ENCODE peak calls at places on chromosomes 4 and X, in four cellular contexts. One of them, this sample, is unnamed. For H3K4me1, the result is how much of the 10 kb centered on the place peaks cover.

GRCh38 chr4:52657630-52658501 is 1.2 kb downstream of the USP46 start:
- DNase-seq in GM23248: peak
- DNase-seq in HCT116: peak
- DNase-seq in neural progenitor cell: peak
- DNase-seq in this sample: peak

GRCh38 chr4:173917255-173917960 is 366.1 kb downstream of the FBXO8 start:
- DNase-seq in GM23248: peak
- DNase-seq in HCT116: no peak
- DNase-seq in neural progenitor cell: no peak
- DNase-seq in this sample: no peak

GRCh38 chrX:100864967-100865366 is 9.2 kb downstream of the NOX1 start:
- DNase-seq in GM23248: peak
- DNase-seq in neural progenitor cell: no peak
- DNase-seq in HCT116: no peak
- DNase-seq in this sample: peak

GRCh38 chr4:167238226-167238625 is 3.9 kb upstream of the SPOCK3 start:
- DNase-seq in HCT116: no peak
- DNase-seq in GM23248: no peak
- DNase-seq in neural progenitor cell: no peak
- DNase-seq in this sample: no peak

GRCh38 chr4:105572296-105572695 is 19.9 kb downstream of the ARHGEF38 start:
- DNase-seq in neural progenitor cell: no peak
- DNase-seq in HCT116: no peak
- DNase-seq in GM23248: no peak
- DNase-seq in this sample: no peak

GRCh38 chrX:44954562-44954961 is 81.6 kb downstream of the KDM6A start:
- DNase-seq in HCT116: no peak
- DNase-seq in GM23248: no peak
- DNase-seq in neural progenitor cell: no peak
- DNase-seq in this sample: peak

GRCh38 chr4:139563515-139563914 is 7.5 kb upstream of the SETD7 start:
- DNase-seq in HCT116: no peak
- DNase-seq in neural progenitor cell: no peak
- DNase-seq in GM23248: no peak
- DNase-seq in this sample: no peak

GRCh38 chr4:10762541-10762940 is 78.0 kb upstream of the CLNK start:
- DNase-seq in HCT116: no peak
- DNase-seq in GM23248: peak
- DNase-seq in neural progenitor cell: peak
- DNase-seq in this sample: peak

GRCh38 chr4:184361443-184361842 is 112.9 kb downstream of the IRF2 start:
- DNase-seq in neural progenitor cell: no peak
- DNase-seq in GM23248: peak
- DNase-seq in HCT116: no peak
- DNase-seq in this sample: no peak

GRCh38 chrX:120549483-120550452 is 11.0 kb downstream of the CUL4B start:
- DNase-seq in GM23248: peak
- DNase-seq in neural progenitor cell: no peak
- DNase-seq in HCT116: peak
- DNase-seq in this sample: peak

GRCh38 chr4:6920174-6920573 is 10.5 kb downstream of the TBC1D14 start:
- DNase-seq in neural progenitor cell: no peak
- DNase-seq in HCT116: no peak
- DNase-seq in GM23248: no peak
- DNase-seq in this sample: no peak

GRCh38 chr4:8295471-8295870 is 25.9 kb downstream of the HTRA3 start:
- DNase-seq in HCT116: no peak
- DNase-seq in GM23248: no peak
- DNase-seq in neural progenitor cell: no peak
- DNase-seq in this sample: no peak

GRCh38 chrX:130395341-130395740 is 6.4 kb upstream of the RBMX2 start:
- DNase-seq in neural progenitor cell: no peak
- DNase-seq in HCT116: no peak
- DNase-seq in GM23248: no peak
- DNase-seq in this sample: no peak

GRCh38 chr4:142781114-142781513 is 65.0 kb downstream of the INPP4B start:
- DNase-seq in GM23248: no peak
- DNase-seq in HCT116: peak
- DNase-seq in neural progenitor cell: no peak
- DNase-seq in this sample: peak

GRCh38 chr4:7199771-7200441 is 7.6 kb downstream of the SORCS2 start:
- DNase-seq in neural progenitor cell: no peak
- DNase-seq in GM23248: no peak
- DNase-seq in HCT116: no peak
- DNase-seq in this sample: no peak

GRCh38 chrX:110116066-110116465 is 113.2 kb downstream of the TMEM164 start:
- DNase-seq in HCT116: no peak
- DNase-seq in neural progenitor cell: no peak
- DNase-seq in GM23248: no peak
- DNase-seq in this sample: no peak

GRCh38 chr4:1872918-1873269 is 1.7 kb downstream of the NSD2 start:
- DNase-seq in GM23248: peak
- DNase-seq in HCT116: no peak
- DNase-seq in neural progenitor cell: no peak
- DNase-seq in this sample: peak

GRCh38 chr4:15244354-15244753 is 183.5 kb upstream of the C1QTNF7 start:
- DNase-seq in GM23248: peak
- DNase-seq in neural progenitor cell: no peak
- DNase-seq in HCT116: no peak
- DNase-seq in this sample: peak

GRCh38 chrX:55206152-55206941 is 13.8 kb upstream of the PAGE5 start:
- DNase-seq in neural progenitor cell: no peak
- DNase-seq in GM23248: no peak
- DNase-seq in HCT116: no peak
- DNase-seq in this sample: peak

GRCh38 chrX:34126011-34126410 is 6.1 kb downstream of the FAM47A start:
- DNase-seq in HCT116: no peak
- DNase-seq in neural progenitor cell: no peak
- DNase-seq in GM23248: no peak
- DNase-seq in this sample: no peak

GRCh38 chr4:123230061-123230460 is 166.5 kb upstream of the SPRY1 start:
- DNase-seq in GM23248: no peak
- DNase-seq in neural progenitor cell: no peak
- DNase-seq in HCT116: no peak
- DNase-seq in this sample: no peak

GRCh38 chr4:40562208-40562607 is 67.5 kb downstream of the RBM47 start:
- DNase-seq in neural progenitor cell: no peak
- DNase-seq in HCT116: no peak
- DNase-seq in GM23248: no peak
- DNase-seq in this sample: no peak

GRCh38 chrX:9420513-9420912 is 44.3 kb upstream of the TBL1X start:
- DNase-seq in GM23248: no peak
- DNase-seq in neural progenitor cell: no peak
- DNase-seq in HCT116: no peak
- DNase-seq in this sample: no peak

GRCh38 chr4:90189128-90189527 is 61.9 kb downstream of the CCSER1 start:
- DNase-seq in GM23248: no peak
- DNase-seq in neural progenitor cell: no peak
- DNase-seq in HCT116: no peak
- DNase-seq in this sample: no peak

GRCh38 chr4:988726-989721 is 2.2 kb downstream of the IDUA start:
- DNase-seq in GM23248: no peak
- DNase-seq in HCT116: no peak
- DNase-seq in neural progenitor cell: no peak
- DNase-seq in this sample: no peak

GRCh38 chr4:37917388-37917787 is 26.5 kb downstream of the TBC1D1 start:
- DNase-seq in neural progenitor cell: no peak
- DNase-seq in HCT116: no peak
- DNase-seq in GM23248: no peak
- DNase-seq in this sample: no peak

GRCh38 chrX:153778151-153778551 is 2.7 kb upstream of the SRPK3 start:
- DNase-seq in neural progenitor cell: no peak
- DNase-seq in HCT116: no peak
- DNase-seq in GM23248: no peak
- DNase-seq in this sample: no peak

GRCh38 chrX:19824603-19825002 is 62.8 kb downstream of the SH3KBP1 start:
- DNase-seq in GM23248: peak
- DNase-seq in HCT116: no peak
- DNase-seq in neural progenitor cell: no peak
- DNase-seq in this sample: no peak

GRCh38 chr4:141853091-141853734 is 216.8 kb downstream of the IL15 start:
- DNase-seq in GM23248: no peak
- DNase-seq in HCT116: no peak
- DNase-seq in neural progenitor cell: no peak
- DNase-seq in this sample: peak

GRCh38 chr4:159723341-159724048 is 620.6 kb downstream of the RAPGEF2 start:
- DNase-seq in HCT116: no peak
- DNase-seq in GM23248: no peak
- DNase-seq in neural progenitor cell: no peak
- DNase-seq in this sample: peak

GRCh38 chrX:78923198-78924015 is 21.8 kb upstream of the P2RY10 start:
- DNase-seq in HCT116: no peak
- DNase-seq in neural progenitor cell: no peak
- DNase-seq in GM23248: no peak
- DNase-seq in this sample: peak

GRCh38 chr4:141416219-141416618 is 195.5 kb downstream of the ZNF330 start:
- DNase-seq in HCT116: no peak
- DNase-seq in GM23248: peak
- DNase-seq in neural progenitor cell: no peak
- DNase-seq in this sample: no peak

GRCh38 chr4:170391066-170391754 is 301.5 kb upstream of the AADAT start:
- DNase-seq in HCT116: no peak
- DNase-seq in neural progenitor cell: peak
- DNase-seq in GM23248: peak
- DNase-seq in this sample: peak

GRCh38 chrX:136867518-136867917 is 13.0 kb downstream of the RBMX start:
- DNase-seq in GM23248: peak
- DNase-seq in neural progenitor cell: no peak
- DNase-seq in HCT116: no peak
- DNase-seq in this sample: no peak

GRCh38 chr4:7828926-7829325 is 110.7 kb downstream of the AFAP1 start:
- DNase-seq in neural progenitor cell: no peak
- DNase-seq in GM23248: peak
- DNase-seq in HCT116: no peak
- DNase-seq in this sample: no peak

GRCh38 chr4:87901426-87901825 is 68.7 kb downstream of the MEPE start:
- DNase-seq in GM23248: peak
- DNase-seq in neural progenitor cell: no peak
- DNase-seq in HCT116: no peak
- DNase-seq in this sample: no peak

GRCh38 chr4:152937535-152938236 is 1.6 kb downstream of the FHDC1 start:
- DNase-seq in neural progenitor cell: peak
- DNase-seq in HCT116: no peak
- DNase-seq in GM23248: peak
- DNase-seq in this sample: no peak

DNA sequence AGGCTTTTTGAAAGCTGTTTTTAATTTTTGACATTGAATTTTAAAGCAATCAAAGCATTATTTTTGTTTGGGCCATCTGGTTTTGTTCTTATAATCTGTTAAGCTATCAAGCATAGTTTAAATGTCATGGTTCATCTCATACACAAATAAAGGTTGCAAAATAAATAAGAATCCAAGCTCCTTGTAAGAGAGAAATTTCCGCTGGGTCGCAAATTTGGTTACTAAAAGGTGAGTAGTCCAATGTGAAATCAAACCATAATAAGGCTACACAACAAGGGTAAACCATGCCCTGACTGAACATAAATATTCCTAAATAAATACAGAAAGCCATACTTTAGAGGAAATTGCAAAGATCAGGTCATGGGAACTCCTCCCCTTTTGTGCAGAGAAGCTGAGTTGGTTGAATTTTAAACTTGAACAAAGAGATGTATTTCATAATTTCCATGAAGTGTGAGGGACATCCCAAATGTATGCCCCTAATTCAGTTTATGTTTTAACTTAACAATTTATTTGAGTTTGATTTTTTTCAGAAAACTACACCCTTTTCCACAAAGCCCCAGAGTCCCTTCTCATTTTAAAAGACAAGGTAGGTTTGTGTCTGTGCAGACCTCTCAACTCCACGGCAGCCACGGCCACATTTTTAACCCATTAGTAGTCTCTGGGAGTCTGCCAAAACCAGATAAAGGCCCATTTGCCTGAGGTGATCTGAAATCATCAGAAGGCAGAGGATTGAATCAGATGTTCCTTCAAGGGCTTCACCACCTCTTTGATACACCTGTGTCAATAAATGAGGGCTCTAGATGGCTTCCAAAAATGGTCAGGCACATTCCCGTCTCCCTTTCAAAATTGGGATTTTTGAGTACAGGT is 85.2 kb downstream of the PLAC1 start:
- DNase-seq in HCT116: peak
- DNase-seq in GM23248: no peak
- DNase-seq in neural progenitor cell: no peak
- DNase-seq in this sample: peak
- H3K4me1 ChIP-seq in HCT116: under half
- H3K4me1 ChIP-seq in GM23248: under half
- H3K4me1 ChIP-seq in neural progenitor cell: under half
- H3K4me1 ChIP-seq in this sample: half or more

GRCh38 chr4:172845281-172845680 is 323.3 kb upstream of the GALNT7 start:
- DNase-seq in HCT116: no peak
- DNase-seq in GM23248: no peak
- DNase-seq in neural progenitor cell: no peak
- DNase-seq in this sample: no peak

GRCh38 chr4:172838943-172839342 is 329.7 kb upstream of the GALNT7 start:
- DNase-seq in HCT116: no peak
- DNase-seq in GM23248: no peak
- DNase-seq in neural progenitor cell: no peak
- DNase-seq in this sample: no peak

GRCh38 chr4:172842759-172843158 is 325.9 kb upstream of the GALNT7 start:
- DNase-seq in neural progenitor cell: peak
- DNase-seq in GM23248: no peak
- DNase-seq in HCT116: no peak
- DNase-seq in this sample: no peak

GRCh38 chr4:172844556-172844955 is 324.1 kb upstream of the GALNT7 start:
- DNase-seq in GM23248: no peak
- DNase-seq in neural progenitor cell: no peak
- DNase-seq in HCT116: no peak
- DNase-seq in this sample: no peak

GRCh38 chr4:172843273-172843672 is 325.3 kb upstream of the GALNT7 start:
- DNase-seq in HCT116: no peak
- DNase-seq in GM23248: no peak
- DNase-seq in neural progenitor cell: peak
- DNase-seq in this sample: no peak
- H3K4me2 ChIP-seq in HCT116: no peak
- H3K4me2 ChIP-seq in GM23248: no peak
- H3K4me2 ChIP-seq in neural progenitor cell: peak
- H3K4me2 ChIP-seq in this sample: no peak

DNA sequence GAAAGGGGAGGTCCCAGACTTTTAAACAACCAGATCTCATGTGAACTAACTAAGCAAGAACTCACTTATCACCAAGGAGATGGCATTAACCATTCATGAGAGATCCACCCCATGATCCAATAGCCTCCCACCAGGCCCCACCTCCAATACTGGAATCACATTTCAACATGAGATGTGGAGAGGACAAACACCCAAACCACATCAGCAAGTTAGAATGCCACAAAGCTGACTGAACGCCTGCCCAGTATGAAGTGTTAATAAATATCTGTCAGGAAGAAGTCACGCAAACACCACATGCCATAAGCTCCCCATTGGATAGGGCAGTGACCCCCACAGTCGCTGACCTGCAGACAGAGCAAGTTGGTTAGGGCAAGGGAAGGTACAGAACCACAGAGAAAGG is 14.3 kb downstream of the SLC10A6 start:
- DNase-seq in HCT116: no peak
- DNase-seq in neural progenitor cell: no peak
- DNase-seq in GM23248: peak
- DNase-seq in this sample: no peak
- TF ChIP-seq EZH2phosphoT487 in HCT116: no peak
- TF ChIP-seq EZH2phosphoT487 in neural progenitor cell: no peak
- TF ChIP-seq EZH2phosphoT487 in GM23248: no peak
- TF ChIP-seq EZH2phosphoT487 in this sample: no peak

GRCh38 chr4:76197971-76198410 is 15.6 kb downstream of the SCARB2 start:
- DNase-seq in neural progenitor cell: peak
- DNase-seq in GM23248: peak
- DNase-seq in HCT116: no peak
- DNase-seq in this sample: no peak
- H3K4me1 ChIP-seq in neural progenitor cell: under half
- H3K4me1 ChIP-seq in GM23248: half or more
- H3K4me1 ChIP-seq in HCT116: under half
- H3K4me1 ChIP-seq in this sample: under half